ENCODE peak calls at places on chromosomes 12 and 14, in seven cellular contexts. L is neuronal stem cell, T is IMR-90, U is H9, W is H1, X is trophoblast cell, C is mesendoderm. O is an unnamed sample.

GRCh38 chr14:89419973-89420482 is 3.0 kb upstream of the FOXN3 start:
- DNase-seq in L (no peak), T (no peak), U (no peak), W (no peak), X (peak), C (no peak), O (no peak)

GRCh38 chr12:105212431-105212830 is 23.5 kb downstream of the APPL2 start:
- DNase-seq in L (no peak), T (peak), U (no peak), W (no peak), X (peak), C (no peak), O (peak)

GRCh38 chr14:94738786-94739185 is 31.1 kb downstream of the GSC start:
- DNase-seq in L (no peak), T (no peak), U (no peak), W (no peak), X (no peak), C (no peak), O (no peak)

GRCh38 chr12:3732901-3733300 is 20.0 kb downstream of the CRACR2A start:
- DNase-seq in L (no peak), T (no peak), U (peak), W (no peak), X (no peak), C (no peak), O (no peak)

GRCh38 chr14:78018283-78018682 is 151.9 kb upstream of the NRXN3 start:
- DNase-seq in L (no peak), T (no peak), U (no peak), W (no peak), X (no peak), C (no peak), O (no peak)

GRCh38 chr12:89192419-89192818 is 159.9 kb downstream of the DUSP6 start:
- DNase-seq in L (no peak), T (peak), U (no peak), W (no peak), X (no peak), C (no peak), O (peak)

GRCh38 chr12:49501895-49502294 is 36.9 kb upstream of the KCNH3 start:
- DNase-seq in L (no peak), T (no peak), U (no peak), W (no peak), X (no peak), C (no peak), O (no peak)

GRCh38 chr14:77584809-77585208 is 31.6 kb downstream of the SPTLC2 start:
- DNase-seq in L (no peak), T (no peak), U (no peak), W (no peak), X (no peak), C (no peak), O (no peak)

GRCh38 chr14:104130974-104131651 is 7.3 kb upstream of the KIF26A start:
- DNase-seq in L (no peak), T (peak), U (peak), W (peak), X (peak), C (peak), O (peak)

DNA sequence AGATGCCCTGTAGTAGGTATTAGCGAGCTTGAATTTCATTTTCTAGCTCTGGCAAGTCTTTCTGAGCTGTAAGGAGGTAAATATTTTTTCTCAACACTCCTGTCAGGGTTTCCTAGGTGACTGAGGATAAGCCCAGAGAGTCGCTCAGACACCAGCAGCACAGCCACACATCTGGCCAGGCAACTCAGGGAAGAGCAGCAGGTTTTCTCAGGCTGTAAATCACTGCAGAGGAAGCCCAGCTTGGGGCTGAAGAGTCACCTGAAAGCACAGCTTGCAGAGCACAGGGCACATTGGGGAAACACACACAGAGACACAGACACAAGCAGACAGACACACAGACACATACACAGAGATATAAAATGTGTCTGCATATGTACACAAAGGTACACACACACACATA is 231.9 kb upstream of the TMTC1 start:
- DNase-seq in L (no peak), T (no peak), U (no peak), W (no peak), X (no peak), C (peak), O (no peak)
- H3K18ac ChIP-seq in L (no peak), T (no peak), U (no peak), W (no peak), X (no peak), C (no peak), O (no peak)

GRCh38 chr12:118446247-118446646 is 69.9 kb downstream of the SUDS3 start:
- DNase-seq in L (no peak), T (no peak), U (no peak), W (no peak), X (peak), C (peak), O (no peak)
- H3K18ac ChIP-seq in L (no peak), T (no peak), U (no peak), W (no peak), X (no peak), C (no peak), O (no peak)

GRCh38 chr14:88269816-88270416 is 53.2 kb downstream of the KCNK10 start:
- DNase-seq in L (no peak), T (no peak), U (peak), W (no peak), X (no peak), C (no peak), O (no peak)
- H3K18ac ChIP-seq in L (peak), T (no peak), U (no peak), W (no peak), X (no peak), C (no peak), O (no peak)

GRCh38 chr12:13691598-13691997 is 289.8 kb downstream of the GRIN2B start:
- DNase-seq in L (no peak), T (no peak), U (no peak), W (no peak), X (no peak), C (no peak), O (no peak)
- H3K18ac ChIP-seq in L (no peak), T (no peak), U (no peak), W (no peak), X (no peak), C (no peak), O (no peak)

GRCh38 chr14:39425947-39426346 is 6.3 kb downstream of the FBXO33 start:
- DNase-seq in L (no peak), T (no peak), U (no peak), W (no peak), X (no peak), C (no peak), O (no peak)

GRCh38 chr14:39431416-39432178 is 636 bp downstream of the FBXO33 start:
- DNase-seq in L (peak), T (peak), U (peak), W (peak), X (peak), C (peak), O (peak)

GRCh38 chr14:39426605-39427004 is 5.6 kb downstream of the FBXO33 start:
- DNase-seq in L (no peak), T (peak), U (no peak), W (no peak), X (peak), C (peak), O (peak)

GRCh38 chr14:39430762-39431415 is 1.3 kb downstream of the FBXO33 start:
- DNase-seq in L (no peak), T (peak), U (no peak), W (no peak), X (no peak), C (no peak), O (no peak)

DNA sequence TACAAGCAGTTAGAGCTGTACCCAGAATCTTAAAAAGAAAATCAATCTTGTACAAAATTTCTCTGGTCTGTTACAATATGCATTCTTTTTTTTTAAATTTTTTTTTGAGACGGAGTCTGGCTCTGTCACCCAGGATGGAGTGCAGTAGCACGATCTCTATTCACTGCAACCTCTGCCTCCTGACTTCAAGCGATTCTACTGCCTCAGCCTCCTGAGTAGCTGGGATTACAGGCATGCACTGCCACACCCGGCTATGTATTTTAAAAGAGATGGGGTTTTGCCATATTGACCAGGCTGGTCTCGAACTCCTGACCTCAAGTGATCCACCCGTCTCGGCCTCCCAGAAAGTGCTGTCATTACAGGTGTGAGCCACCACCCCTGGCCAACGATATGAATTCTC is 4.1 kb downstream of the FBXO33 start:
- DNase-seq in L (no peak), T (no peak), U (no peak), W (no peak), X (no peak), C (no peak), O (no peak)
- H3K18ac ChIP-seq in L (no peak), T (no peak), U (no peak), W (no peak), X (no peak), C (no peak), O (no peak)

GRCh38 chr14:90426663-90427062 is 29.8 kb downstream of the CALM1 start:
- DNase-seq in L (no peak), T (no peak), U (no peak), W (no peak), X (no peak), C (no peak), O (peak)
- H3K18ac ChIP-seq in L (no peak), T (no peak), U (no peak), W (no peak), X (no peak), C (no peak), O (no peak)

O was measured in mesenchymal stem cell.